ENCODE peak calls at places on chromosomes 16 and 17, in four cellular contexts. N, Z, V and O are unnamed samples. For H3K4me1, the result is how much of the 10 kb centered on the place peaks cover.

GRCh38 chr16:81263470-81264200 is 25.1 kb downstream of the BCO1 start:
- DNase-seq in V (no peak), N (no peak), Z (no peak), O (no peak)

GRCh38 chr16:88548985-88549384 is 21.2 kb upstream of the ZC3H18 start:
- DNase-seq in V (no peak), Z (no peak), N (no peak), O (no peak)

GRCh38 chr16:31354394-31355291 is at the start of gene ITGAX:
- DNase-seq in V (peak), N (no peak), Z (no peak), O (no peak)

GRCh38 chr16:85675528-85675927 is 13.2 kb downstream of the GINS2 start:
- DNase-seq in V (no peak), N (no peak), Z (no peak), O (no peak)

GRCh38 chr16:8951447-8952280 is 12.0 kb downstream of the USP7 start:
- DNase-seq in N (no peak), Z (no peak), V (no peak), O (no peak)

GRCh38 chr17:65885484-65885883 is 306.4 kb downstream of the CEP112 start:
- DNase-seq in N (no peak), V (no peak), Z (no peak), O (no peak)

GRCh38 chr17:30588798-30589247 is 111.6 kb downstream of the GOSR1 start:
- DNase-seq in N (no peak), V (no peak), Z (no peak), O (no peak)

GRCh38 chr17:65171753-65172152 is 34.6 kb downstream of the RGS9 start:
- DNase-seq in N (no peak), Z (no peak), V (no peak), O (no peak)

GRCh38 chr17:53655591-53655990 is 167.1 kb upstream of the KIF2B start:
- DNase-seq in V (no peak), N (no peak), Z (no peak), O (no peak)

GRCh38 chr16:58196898-58197313 is 1.0 kb downstream of the CSNK2A2 start:
- DNase-seq in Z (no peak), V (peak), N (no peak), O (no peak)

GRCh38 chr16:49454426-49455180 is 81.0 kb downstream of the C16orf78 start:
- DNase-seq in Z (no peak), N (no peak), V (no peak), O (no peak)

GRCh38 chr17:49787932-49788442 is 494 bp upstream of the KAT7 start:
- DNase-seq in Z (no peak), V (no peak), N (no peak), O (no peak)

GRCh38 chr17:2418572-2418971 is 17.7 kb upstream of the MNT start:
- DNase-seq in N (no peak), V (no peak), Z (no peak), O (peak)
- TF ChIP-seq CTCF in N (no peak), V (no peak), Z (no peak), O (no peak)

DNA sequence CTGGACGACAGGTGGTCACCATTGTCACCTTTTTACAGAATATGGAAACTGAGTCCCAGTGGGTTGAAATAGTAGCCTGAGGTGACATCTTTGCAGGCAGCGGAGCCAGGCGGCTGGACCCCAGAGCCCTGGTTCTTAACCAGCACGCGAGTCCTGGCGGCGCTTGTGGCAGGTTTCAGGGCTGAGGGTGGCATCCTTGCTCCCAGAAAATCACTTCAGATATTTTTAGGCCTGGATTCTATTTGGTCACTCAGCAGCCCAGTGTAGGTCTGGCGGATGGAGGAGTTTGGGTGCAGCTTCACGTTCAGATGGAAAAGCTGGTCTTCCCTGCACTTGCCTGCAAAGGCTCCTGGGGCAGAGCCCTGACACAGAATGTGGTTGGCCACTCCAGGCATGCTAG is 354.0 kb downstream of the SNX29 start:
- DNase-seq in Z (no peak), N (peak), V (peak), O (no peak)
- H3K4me1 ChIP-seq in Z (under half), N (under half), V (under half), O (under half)

DNA sequence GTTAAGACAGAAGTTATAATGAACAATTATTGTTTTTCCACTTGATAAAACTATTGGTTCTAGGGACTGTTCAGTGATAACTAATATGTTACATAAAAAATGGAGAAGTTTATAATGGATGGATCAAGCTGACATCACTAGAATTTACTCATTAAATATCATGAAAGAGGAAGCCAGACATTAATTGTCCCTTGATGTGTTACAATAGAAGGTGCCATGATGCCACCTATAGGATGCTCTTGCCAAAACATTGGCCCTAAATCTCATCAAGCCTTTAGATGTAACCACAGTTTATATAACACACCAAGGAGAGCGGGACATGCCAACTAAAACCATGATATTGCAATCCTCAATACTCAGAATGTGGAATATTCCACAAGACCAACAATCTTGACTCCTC is 147.9 kb upstream of the MON1B start:
- DNase-seq in Z (no peak), N (no peak), V (no peak), O (no peak)
- TF ChIP-seq CTCF in Z (no peak), N (peak), V (no peak), O (peak)

GRCh38 chr16:4321286-4322120 is 5.6 kb downstream of the GLIS2 start:
- DNase-seq in N (no peak), Z (no peak), V (peak), O (no peak)
- H3K4me1 ChIP-seq in N (half or more), Z (half or more), V (half or more), O (under half)